ENCODE peak calls at places on chromosomes 11 and 22, in eight cellular contexts. E, W, H, P, T, R, D and N are unnamed samples.

GRCh38 chr11:68273056-68273738 is 1.4 kb upstream of the C11orf24 start:
- DNase-seq in H (no peak), P (no peak), D (no peak), W (no peak), R (no peak), T (no peak), E (no peak), N (no peak)

GRCh38 chr11:57639321-57640067 is 10.2 kb downstream of the YPEL4 start:
- DNase-seq in T (no peak), P (no peak), W (no peak), H (peak; percentile 97), D (peak; percentile 60), E (peak; percentile 18), R (no peak), N (no peak)

GRCh38 chr11:10233581-10233980 is 60.4 kb downstream of the SBF2 start:
- DNase-seq in H (no peak), P (no peak), W (peak; percentile 89), E (peak; percentile 74), T (no peak), R (peak; percentile 54), D (no peak), N (peak; percentile 20)

GRCh38 chr11:127000291-127000968 is at the start of gene KIRREL3:
- DNase-seq in T (no peak), D (no peak), E (no peak), R (peak; percentile 48), H (peak; percentile 54), W (peak; percentile 50), P (no peak), N (no peak)

GRCh38 chr11:87137711-87138110 is 100.0 kb downstream of the TMEM135 start:
- DNase-seq in P (no peak), W (peak; percentile 2), T (no peak), E (peak; percentile 80), D (no peak), R (peak; percentile 60), H (no peak), N (peak; percentile 37)

GRCh38 chr22:45129703-45130524 is 33.8 kb upstream of the NUP50 start:
- DNase-seq in H (no peak), T (no peak), E (no peak), R (no peak), P (no peak), W (no peak), D (no peak), N (no peak)

GRCh38 chr22:32695451-32695891 is 106.0 kb upstream of the TIMP3 start:
- DNase-seq in P (no peak), R (peak; percentile 82), E (peak; percentile 98), D (no peak), T (no peak), W (peak; percentile 97), H (no peak), N (peak; percentile 15)

GRCh38 chr11:9016916-9017642 is 13.3 kb upstream of the NRIP3 start:
- DNase-seq in R (no peak), E (no peak), D (no peak), P (no peak), T (no peak), H (no peak), W (no peak), N (no peak)

GRCh38 chr22:21632237-21632895 is at the start of gene CCDC116:
- DNase-seq in D (no peak), W (no peak), R (no peak), H (no peak), T (no peak), E (no peak), P (no peak), N (no peak)

GRCh38 chr22:31337178-31337577 is 9.0 kb downstream of the PATZ1 start:
- DNase-seq in R (no peak), T (no peak), H (no peak), P (no peak), D (peak; percentile 42), E (peak; percentile 22), W (peak; percentile 28), N (no peak)

GRCh38 chr11:18775492-18776292 is 15.9 kb downstream of the PTPN5 start:
- DNase-seq in W (peak; percentile 32), R (peak; percentile 27), E (peak; percentile 54), T (peak; percentile 82), H (peak; percentile 80), P (no peak), D (peak; percentile 68), N (no peak)

GRCh38 chr11:64058494-64058893 is 22.8 kb downstream of the FLRT1 start:
- DNase-seq in W (no peak), R (no peak), E (no peak), H (no peak), P (no peak), D (no peak), T (no peak), N (no peak)

GRCh38 chr11:64036081-64037026 is 623 bp downstream of the FLRT1 start:
- DNase-seq in W (peak; percentile 10), E (peak; percentile 31), R (peak; percentile 22), D (no peak), H (peak; percentile 54), P (no peak), T (peak; percentile 29), N (no peak)

GRCh38 chr22:34414467-34415440 is 494.5 kb upstream of the LARGE1 start:
- DNase-seq in H (peak; percentile 93), T (peak; percentile 33), R (peak; percentile 25), P (peak; percentile 39), D (peak; percentile 69), W (no peak), E (peak; percentile 8), N (no peak)

GRCh38 chr22:25765801-25766200 is 23.8 kb downstream of the MYO18B start:
- DNase-seq in R (no peak), E (no peak), D (no peak), W (no peak), T (no peak), P (no peak), H (no peak), N (no peak)

GRCh38 chr11:108220721-108221346 is 1.6 kb downstream of the NPAT start:
- DNase-seq in E (peak; percentile 14), H (no peak), R (no peak), P (no peak), D (no peak), W (no peak), T (no peak), N (no peak)

GRCh38 chr11:26522912-26523610 is 49.0 kb downstream of the MUC15 start:
- DNase-seq in P (no peak), E (peak; percentile 68), H (no peak), R (peak; percentile 18), D (no peak), T (no peak), W (peak; percentile 17), N (no peak)

GRCh38 chr11:76208829-76209670 is 2.7 kb upstream of the WNT11 start:
- DNase-seq in R (peak; percentile 34), W (no peak), P (no peak), D (peak; percentile 91), H (peak; percentile 88), E (peak; percentile 28), T (peak; percentile 92), N (no peak)

GRCh38 chr11:122984186-122985011 is 2.8 kb upstream of the BSX start:
- DNase-seq in R (peak; percentile 26), T (no peak), P (no peak), E (no peak), D (no peak), W (no peak), H (peak; percentile 54), N (no peak)

GRCh38 chr11:12746593-12747097 is 72.4 kb downstream of the TEAD1 start:
- DNase-seq in H (peak; percentile 97), D (no peak), P (no peak), T (peak; percentile 56), E (peak; percentile 88), W (peak; percentile 53), R (peak; percentile 29), N (peak; percentile 43)

GRCh38 chr11:63917685-63918523 is 940 bp upstream of the RCOR2 start:
- DNase-seq in E (no peak), T (peak; percentile 67), R (peak; percentile 51), P (no peak), H (peak; percentile 89), D (no peak), W (no peak), N (no peak)

GRCh38 chr11:95788921-95789505 is 569 bp downstream of the FAM76B start:
- DNase-seq in R (peak; percentile 47), E (peak; percentile 45), H (peak; percentile 71), D (no peak), P (no peak), T (no peak), W (peak; percentile 52), N (no peak)
- TF ChIP-seq CTCF in R (peak; percentile 52), E (peak; percentile 29), H (peak; percentile 27), D (peak; percentile 5), P (peak; percentile 29), T (no peak), W (peak; percentile 68), N (peak; percentile 41)

GRCh38 chr22:29994941-29995340 is 85.3 kb upstream of the HORMAD2 start:
- DNase-seq in P (no peak), H (no peak), R (peak; percentile 33), W (no peak), T (no peak), E (peak; percentile 28), D (no peak), N (no peak)

GRCh38 chr22:30000566-30000965 is 79.7 kb upstream of the HORMAD2 start:
- DNase-seq in H (no peak), R (no peak), D (no peak), P (no peak), T (no peak), E (peak; percentile 40), W (no peak), N (no peak)

GRCh38 chr22:29997516-29997915 is 82.7 kb upstream of the HORMAD2 start:
- DNase-seq in D (no peak), T (no peak), W (no peak), P (no peak), R (no peak), H (no peak), E (no peak), N (no peak)

GRCh38 chr22:30001459-30001858 is 78.8 kb upstream of the HORMAD2 start:
- DNase-seq in P (no peak), W (no peak), E (no peak), H (no peak), D (no peak), T (no peak), R (no peak), N (no peak)

DNA sequence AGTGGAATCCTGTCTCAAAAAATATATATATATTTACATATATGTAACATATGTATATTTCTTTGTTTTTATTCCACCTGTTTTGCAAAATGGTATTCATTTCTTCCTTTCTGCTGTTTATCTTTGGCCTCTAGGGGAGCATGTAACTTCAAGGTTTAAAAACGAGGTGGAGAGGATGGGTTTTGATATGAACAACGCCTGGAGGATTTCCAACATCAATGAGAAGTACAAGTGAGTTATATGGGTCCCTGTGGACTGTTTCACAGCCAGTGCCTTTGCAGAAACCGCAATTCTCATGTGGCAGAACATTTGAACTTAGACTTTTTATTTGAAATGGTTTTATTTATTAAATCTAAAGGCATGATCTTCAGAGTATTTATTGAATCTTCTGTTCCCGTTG is 81.6 kb upstream of the HORMAD2 start:
- DNase-seq in E (peak; percentile 73), P (no peak), W (no peak), D (no peak), R (no peak), T (no peak), H (no peak), N (no peak)
- TF ChIP-seq CTCF in E (peak; percentile 26), P (peak; percentile 20), W (peak; percentile 26), D (peak; percentile 11), R (peak; percentile 2), T (no peak), H (no peak), N (no peak)

GRCh38 chr11:92397356-92397755 is 172.7 kb downstream of the FAT3 start:
- DNase-seq in W (no peak), D (no peak), P (no peak), H (no peak), E (no peak), R (no peak), T (no peak), N (no peak)
- TF ChIP-seq CTCF in W (no peak), D (no peak), P (no peak), H (no peak), E (no peak), R (no peak), T (no peak), N (no peak)

GRCh38 chr22:37432708-37433054 is 5.4 kb upstream of the ELFN2 start:
- DNase-seq in D (no peak), E (no peak), P (no peak), H (no peak), T (no peak), W (no peak), R (no peak), N (no peak)
- TF ChIP-seq CTCF in D (no peak), E (no peak), P (no peak), H (no peak), T (no peak), W (no peak), R (no peak), N (no peak)